ENCODE peak calls at places on chromosome 1, in six cellular contexts. L is ovary, C is lung, T is transverse colon, R is IMR-90, J is fibroblast of lung. S is an unnamed sample.

GRCh38 chr1:226381226-226381998 is 26.5 kb downstream of the PARP1 start:
- DNase-seq in L (no peak), C (no peak), T (no peak), R (no peak), J (no peak), S (peak; percentile 49)

GRCh38 chr1:114336360-114336759 is 174.6 kb downstream of the TRIM33 start:
- DNase-seq in L (no peak), C (no peak), T (no peak), R (no peak), J (no peak), S (no peak)

GRCh38 chr1:242886137-242886536 is 361.6 kb upstream of the PLD5 start:
- DNase-seq in L (no peak), C (no peak), T (peak; percentile 16), R (no peak), J (no peak), S (no peak)

GRCh38 chr1:79777481-79778219 is 771.1 kb upstream of the ADGRL4 start:
- DNase-seq in L (no peak), C (no peak), T (no peak), R (no peak), J (no peak), S (no peak)

GRCh38 chr1:243844186-243844585 is 5.9 kb downstream of the AKT3 start:
- DNase-seq in L (no peak), C (no peak), T (no peak), R (no peak), J (no peak), S (no peak)

GRCh38 chr1:68107771-68108170 is 57.3 kb upstream of the DIRAS3 start:
- DNase-seq in L (no peak), C (no peak), T (no peak), R (peak; percentile 60), J (peak; percentile 65), S (peak; percentile 62)

GRCh38 chr1:226097866-226098625 is 35.5 kb downstream of the H3-3A start:
- DNase-seq in L (no peak), C (no peak), T (no peak), R (peak; percentile 65), J (peak; percentile 85), S (peak; percentile 91)

GRCh38 chr1:119956306-119956705 is 60.0 kb upstream of the ADAM30 start:
- DNase-seq in L (no peak), C (no peak), T (no peak), R (no peak), J (peak; percentile 85), S (no peak)

GRCh38 chr1:225823811-225824261 is 13.9 kb downstream of the EPHX1 start:
- DNase-seq in L (peak; percentile 82), C (no peak), T (no peak), R (no peak), J (no peak), S (no peak)

GRCh38 chr1:157163273-157164127 is 25.3 kb upstream of the ETV3 start:
- DNase-seq in L (peak; percentile 76), C (peak; percentile 70), T (peak; percentile 80), R (peak; percentile 48), J (peak; percentile 36), S (peak; percentile 92)

GRCh38 chr1:51941528-51941927 is 49.0 kb downstream of the RAB3B start:
- DNase-seq in L (no peak), C (no peak), T (no peak), R (peak; percentile 39), J (no peak), S (no peak)

GRCh38 chr1:53642607-53643006 is 96.4 kb downstream of the GLIS1 start:
- DNase-seq in L (peak; percentile 3), C (no peak), T (no peak), R (no peak), J (no peak), S (peak; percentile 47)

GRCh38 chr1:46747683-46748288 is 28.9 kb upstream of the EFCAB14 start:
- DNase-seq in L (no peak), C (peak; percentile 71), T (peak; percentile 31), R (peak; percentile 55), J (peak; percentile 43), S (peak; percentile 93)

GRCh38 chr1:203342192-203342940 is 8.6 kb downstream of the FMOD start:
- DNase-seq in L (peak; percentile 61), C (peak; percentile 53), T (peak; percentile 77), R (peak; percentile 38), J (peak; percentile 27), S (peak; percentile 95)

GRCh38 chr1:64396817-64397216 is 73.1 kb upstream of the CACHD1 start:
- DNase-seq in L (no peak), C (no peak), T (no peak), R (no peak), J (no peak), S (no peak)

GRCh38 chr1:41382531-41383090 is 21.4 kb downstream of the FOXO6 start:
- DNase-seq in L (peak; percentile 84), C (peak; percentile 57), T (no peak), R (no peak), J (peak; percentile 35), S (peak; percentile 96)

GRCh38 chr1:154871374-154871773 is 1.3 kb upstream of the KCNN3 start:
- DNase-seq in L (no peak), C (no peak), T (no peak), R (no peak), J (no peak), S (no peak)

GRCh38 chr1:228646717-228647522 is 88.4 kb upstream of the RHOU start:
- DNase-seq in L (peak; percentile 69), C (no peak), T (peak; percentile 26), R (peak; percentile 39), J (peak; percentile 19), S (peak; percentile 72)

GRCh38 chr1:44047131-44047530 is 15.9 kb upstream of the SLC6A9 start:
- DNase-seq in L (no peak), C (no peak), T (no peak), R (no peak), J (peak; percentile 20), S (no peak)

GRCh38 chr1:192587386-192588276 is 12.1 kb downstream of the RGS1 start:
- DNase-seq in L (no peak), C (no peak), T (no peak), R (no peak), J (no peak), S (no peak)

GRCh38 chr1:110282395-110282794 is 56.8 kb upstream of the RBM15 start:
- DNase-seq in L (no peak), C (no peak), T (no peak), R (no peak), J (no peak), S (no peak)

GRCh38 chr1:54402896-54403295 is 3.3 kb downstream of the SSBP3 start:
- DNase-seq in L (no peak), C (no peak), T (no peak), R (peak; percentile 31), J (peak; percentile 30), S (no peak)

GRCh38 chr1:47175227-47175934 is 14.5 kb downstream of the PDZK1IP1 start:
- DNase-seq in L (no peak), C (peak; percentile 59), T (peak; percentile 50), R (peak; percentile 54), J (peak; percentile 37), S (peak; percentile 93)

GRCh38 chr1:180033387-180033786 is 78.8 kb downstream of the CEP350 start:
- DNase-seq in L (no peak), C (no peak), T (no peak), R (peak; percentile 7), J (no peak), S (no peak)

GRCh38 chr1:235864965-235865525 is 1.7 kb downstream of the LYST start:
- DNase-seq in L (no peak), C (no peak), T (no peak), R (no peak), J (no peak), S (no peak)

GRCh38 chr1:42966688-42967609 is 8.3 kb upstream of the SLC2A1 start:
- DNase-seq in L (no peak), C (peak; percentile 41), T (peak; percentile 78), R (peak; percentile 96), J (peak; percentile 97), S (peak; percentile 95)

GRCh38 chr1:50968884-50969610 is 998 bp upstream of the CDKN2C start:
- DNase-seq in L (peak; percentile 63), C (peak; percentile 51), T (peak; percentile 58), R (no peak), J (peak; percentile 45), S (peak; percentile 78)

GRCh38 chr1:183590225-183591191 is at the start of gene NCF2:
- DNase-seq in L (no peak), C (no peak), T (peak; percentile 42), R (peak; percentile 57), J (no peak), S (no peak)

GRCh38 chr1:37070126-37070525 is 35.8 kb upstream of the GRIK3 start:
- DNase-seq in L (no peak), C (no peak), T (no peak), R (no peak), J (no peak), S (no peak)

DNA sequence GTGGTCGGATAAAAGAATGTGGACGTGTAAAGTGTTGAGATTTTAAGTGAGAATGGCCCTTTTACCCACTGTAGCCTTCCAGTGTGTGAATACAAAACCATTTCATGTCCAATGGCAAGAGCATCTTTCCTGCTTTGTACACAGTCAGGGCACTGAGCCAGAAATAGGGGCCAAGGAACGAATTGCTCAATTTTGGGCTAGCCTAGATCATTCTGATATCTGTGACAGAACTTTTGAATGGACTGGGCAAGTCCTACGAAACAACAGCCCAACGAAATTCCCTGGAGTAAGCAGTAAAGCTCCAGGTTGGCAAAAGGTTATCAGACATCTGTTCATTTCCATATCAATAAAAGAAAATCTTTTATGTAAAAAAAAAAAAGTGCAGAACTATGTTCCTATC is 5.5 kb downstream of the KIF26B start:
- DNase-seq in L (no peak), C (no peak), T (no peak), R (no peak), J (no peak), S (no peak)
- H3K27me3 ChIP-seq in L (no peaks in the 10 kb centered on the region), C (no peaks in the 10 kb centered on the region), T (peaks cover 55% of the 10 kb centered on the region), R (no peaks in the 10 kb centered on the region), J (no peaks in the 10 kb centered on the region), S (peaks cover 23% of the 10 kb centered on the region)

DNA sequence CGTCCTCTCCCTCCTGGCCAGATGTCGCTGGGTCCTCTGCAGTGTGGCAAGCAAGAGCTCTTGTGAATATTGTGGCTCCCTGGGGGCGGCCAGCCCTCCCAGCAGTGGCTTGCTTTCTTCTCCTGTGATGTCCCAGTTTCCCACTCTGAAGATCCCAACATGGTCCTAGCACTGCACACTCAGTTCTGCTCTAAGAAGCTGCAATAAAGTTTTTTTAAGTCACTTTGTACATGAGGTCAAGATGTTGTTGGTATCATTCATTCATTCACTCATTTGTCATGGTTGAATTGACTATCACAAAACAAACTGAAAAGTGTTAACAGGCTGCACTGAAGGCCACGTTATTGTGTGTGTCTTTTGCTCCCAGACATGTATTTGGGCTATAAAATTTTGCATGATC is 8.2 kb upstream of the PADI6 start:
- DNase-seq in L (no peak), C (no peak), T (no peak), R (no peak), J (no peak), S (peak; percentile 62)
- H3K4me3 ChIP-seq in L (no peak overlapping the region), C (no peak overlapping the region), T (no peak overlapping the region), R (no peak overlapping the region), J (no peak overlapping the region), S (no peak overlapping the region)

DNA sequence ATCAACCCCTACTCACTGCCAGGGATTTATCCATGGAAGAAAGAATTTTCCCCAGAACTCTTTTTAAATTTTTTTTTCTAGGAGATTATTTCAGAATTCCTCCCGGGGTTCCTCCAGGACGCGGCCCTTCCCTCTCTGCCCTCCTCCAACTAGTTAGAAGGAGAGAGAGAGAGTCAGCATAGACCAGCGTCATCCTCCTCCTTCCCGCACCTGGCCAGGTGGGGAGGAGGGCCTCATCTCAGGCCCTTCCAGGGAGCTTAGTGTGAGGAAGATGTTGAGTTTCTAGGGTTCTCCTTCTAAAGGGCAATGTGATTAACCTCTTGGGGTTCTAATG is 63.6 kb downstream of the CDK18 start:
- DNase-seq in L (no peak), C (no peak), T (peak; percentile 3), R (no peak), J (no peak), S (no peak)
- H3K27me3 ChIP-seq in L (no peaks in the 10 kb centered on the region), C (no peaks in the 10 kb centered on the region), T (peaks cover 40% of the 10 kb centered on the region), R (peaks cover 80% of the 10 kb centered on the region), J (peaks cover 47% of the 10 kb centered on the region), S (peaks cover 77% of the 10 kb centered on the region)

GRCh38 chr1:15476927-15477326 is 1.0 kb downstream of the CELA2B start:
- DNase-seq in L (no peak), C (no peak), T (no peak), R (no peak), J (no peak), S (no peak)
- H3K4me3 ChIP-seq in L (no peak overlapping the region), C (no peak overlapping the region), T (no peak overlapping the region), R (no peak overlapping the region), J (no peak overlapping the region), S (no peak overlapping the region)